ENCODE peak calls at places on chromosome 19, in four cellular contexts. K, Q, C and M are unnamed samples.

GRCh38 chr19:40565910-40566495 is 10.7 kb upstream of the SHKBP1 start:
- DNase-seq in K (no peak), Q (no peak), C (no peak), M (no peak)

GRCh38 chr19:54661846-54662489 is 817 bp upstream of the LILRB4 start:
- DNase-seq in K (no peak), Q (no peak), C (no peak), M (no peak)

GRCh38 chr19:12314553-12314952 is 18.9 kb downstream of the ZNF563 start:
- DNase-seq in K (peak; percentile 85), Q (no peak), C (no peak), M (no peak)

GRCh38 chr19:35351441-35352176 is 3.9 kb downstream of the FFAR1 start:
- DNase-seq in K (no peak), Q (no peak), C (no peak), M (no peak)

GRCh38 chr19:4140237-4140711 is 13.2 kb upstream of the CREB3L3 start:
- DNase-seq in K (peak; percentile 70), Q (peak; percentile 78), C (peak; percentile 88), M (no peak)

GRCh38 chr19:16902545-16902944 is 13.7 kb downstream of the F2RL3 start:
- DNase-seq in K (no peak), Q (no peak), C (no peak), M (no peak)

GRCh38 chr19:15399635-15400034 is 19.2 kb downstream of the AKAP8L start:
- DNase-seq in K (no peak), Q (no peak), C (no peak), M (no peak)

GRCh38 chr19:42197375-42197817 is 20.1 kb downstream of the DEDD2 start:
- DNase-seq in K (no peak), Q (no peak), C (no peak), M (no peak)

GRCh38 chr19:3983936-3984583 is 1.2 kb downstream of the EEF2 start:
- DNase-seq in K (no peak), Q (peak; percentile 53), C (no peak), M (no peak)

GRCh38 chr19:37304190-37304883 is 66.6 kb upstream of the ZNF527 start:
- DNase-seq in K (no peak), Q (peak; percentile 36), C (no peak), M (no peak)

GRCh38 chr19:51808333-51808986 is 13.5 kb downstream of the FPR3 start:
- DNase-seq in K (peak; percentile 66), Q (no peak), C (no peak), M (no peak)

GRCh38 chr19:4830768-4831265 is 695 bp downstream of the TICAM1 start:
- DNase-seq in K (no peak), Q (peak; percentile 29), C (no peak), M (no peak)

GRCh38 chr19:8320564-8321066 is 560 bp downstream of the NDUFA7 start:
- DNase-seq in K (peak; percentile 25), Q (no peak), C (no peak), M (no peak)

GRCh38 chr19:6521718-6522646 is 8.8 kb upstream of the TNFSF9 start:
- DNase-seq in K (no peak), Q (peak; percentile 64), C (no peak), M (peak; percentile 95)

GRCh38 chr19:13262450-13262849 is 112.2 kb downstream of the IER2 start:
- DNase-seq in K (peak; percentile 38), Q (peak; percentile 61), C (peak; percentile 43), M (no peak)

GRCh38 chr19:7356899-7357627 is 8.3 kb downstream of the ARHGEF18 start:
- DNase-seq in K (no peak), Q (no peak), C (no peak), M (no peak)

GRCh38 chr19:12937243-12938053 is 961 bp upstream of the CALR start:
- DNase-seq in K (peak; percentile 43), Q (peak; percentile 15), C (no peak), M (no peak)

GRCh38 chr19:4916292-4917082 is 7.2 kb downstream of the UHRF1 start:
- DNase-seq in K (no peak), Q (no peak), C (no peak), M (no peak)

GRCh38 chr19:10876459-10877240 is 5.3 kb downstream of the CARM1 start:
- DNase-seq in K (no peak), Q (no peak), C (no peak), M (peak; percentile 79)

GRCh38 chr19:12834976-12835757 is 788 bp upstream of the RTBDN start:
- DNase-seq in K (no peak), Q (peak; percentile 79), C (no peak), M (no peak)

GRCh38 chr19:3269972-3270667 is 45.7 kb downstream of the CELF5 start:
- DNase-seq in K (no peak), Q (no peak), C (no peak), M (no peak)

GRCh38 chr19:14467816-14468215 is 7.3 kb downstream of the PTGER1 start:
- DNase-seq in K (no peak), Q (peak; percentile 54), C (no peak), M (no peak)

GRCh38 chr19:29062486-29063435 is 150.2 kb downstream of the UQCRFS1 start:
- DNase-seq in K (no peak), Q (no peak), C (no peak), M (no peak)

GRCh38 chr19:46660008-46660517 is 919 bp downstream of the DACT3 start:
- DNase-seq in K (no peak), Q (peak; percentile 59), C (no peak), M (no peak)

GRCh38 chr19:15101479-15102082 is 5.6 kb upstream of the SYDE1 start:
- DNase-seq in K (peak; percentile 52), Q (peak; percentile 60), C (no peak), M (no peak)

GRCh38 chr19:55220525-55220924 is 8.0 kb downstream of the TMEM86B start:
- DNase-seq in K (no peak), Q (peak; percentile 57), C (no peak), M (no peak)

GRCh38 chr19:21321996-21322395 is 7.2 kb downstream of the ZNF708 start:
- DNase-seq in K (no peak), Q (no peak), C (no peak), M (no peak)

GRCh38 chr19:49165111-49165750 is 7.6 kb downstream of the TRPM4 start:
- DNase-seq in K (no peak), Q (no peak), C (no peak), M (no peak)

GRCh38 chr19:41106177-41106576 is 8.1 kb upstream of the CYP2F1 start:
- DNase-seq in K (no peak), Q (no peak), C (no peak), M (no peak)

GRCh38 chr19:53254451-53255341 is at the start of gene ZNF677:
- DNase-seq in K (no peak), Q (peak; percentile 58), C (no peak), M (no peak)

GRCh38 chr19:13997637-13997962 is 8.5 kb downstream of the RFX1 start:
- DNase-seq in K (no peak), Q (no peak), C (no peak), M (no peak)

GRCh38 chr19:45824041-45824471 is 8.9 kb upstream of the RSPH6A start:
- DNase-seq in K (no peak), Q (no peak), C (no peak), M (no peak)

GRCh38 chr19:772730-773436 is 22.0 kb downstream of the MISP start:
- DNase-seq in K (no peak), Q (no peak), C (no peak), M (no peak)

DNA sequence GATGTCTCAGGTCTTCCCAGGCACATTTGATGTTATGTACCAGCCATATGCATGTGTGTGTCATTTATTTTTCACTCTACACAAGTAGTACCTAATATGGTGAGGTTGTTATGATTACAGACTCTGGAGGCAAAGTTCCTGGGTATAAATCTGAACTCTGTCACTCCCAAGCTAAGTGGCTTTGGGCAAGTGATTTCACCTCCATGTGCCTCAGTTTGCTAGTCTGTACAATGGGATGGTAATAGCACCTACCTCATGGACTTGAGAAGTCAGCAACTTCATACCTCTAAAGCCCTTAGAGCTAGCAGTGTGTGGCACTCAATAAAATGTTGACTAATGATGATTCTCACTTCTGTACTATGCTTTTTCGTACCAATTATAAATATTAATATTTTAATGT is 3.9 kb upstream of the CATSPERG start:
- DNase-seq in K (no peak), Q (no peak), C (no peak), M (no peak)
- TF ChIP-seq CHD2 in K (no peak), Q (no peak), C (no peak), M (no peak)

GRCh38 chr19:34184880-34185491 is 12.7 kb downstream of the LSM14A start:
- DNase-seq in K (no peak), Q (no peak), C (no peak), M (no peak)
- TF ChIP-seq KDM1A in K (no peak), Q (no peak), C (no peak), M (no peak)

DNA sequence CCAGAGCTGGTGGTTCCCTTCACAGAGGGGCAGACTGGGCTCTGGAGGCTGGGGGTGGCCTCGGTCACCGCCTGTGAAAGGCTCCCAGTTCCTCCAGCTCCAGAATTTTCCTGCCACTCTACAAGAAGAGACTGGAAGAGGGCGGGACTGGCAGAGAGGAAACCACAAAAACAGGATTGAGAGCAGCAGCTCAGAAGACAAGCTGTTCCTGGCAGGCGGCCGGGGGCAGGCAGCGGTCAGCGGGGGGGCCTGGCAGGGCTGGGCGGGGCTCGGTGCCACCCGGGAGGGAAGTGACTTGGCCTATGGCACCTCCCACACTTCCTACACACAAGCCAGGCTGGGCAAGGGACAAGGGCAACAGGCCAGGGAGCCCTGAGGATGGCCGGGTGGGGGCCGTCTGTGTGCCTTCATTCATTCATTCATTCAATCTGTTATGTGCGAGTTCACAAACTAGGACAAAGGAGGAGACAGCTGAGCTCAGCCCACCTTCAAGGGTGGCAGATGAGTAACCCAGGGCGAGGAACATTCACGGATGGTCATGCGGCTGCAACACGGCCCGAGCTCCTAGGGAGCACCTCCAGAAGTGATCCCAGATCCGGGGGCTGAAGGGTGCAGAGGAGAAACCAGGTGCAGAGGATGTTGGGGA is 16.9 kb upstream of the BTBD2 start:
- DNase-seq in K (no peak), Q (no peak), C (peak; percentile 59), M (no peak)
- TF ChIP-seq BHLHE40 in K (no peak), Q (no peak), C (no peak), M (no peak)

DNA sequence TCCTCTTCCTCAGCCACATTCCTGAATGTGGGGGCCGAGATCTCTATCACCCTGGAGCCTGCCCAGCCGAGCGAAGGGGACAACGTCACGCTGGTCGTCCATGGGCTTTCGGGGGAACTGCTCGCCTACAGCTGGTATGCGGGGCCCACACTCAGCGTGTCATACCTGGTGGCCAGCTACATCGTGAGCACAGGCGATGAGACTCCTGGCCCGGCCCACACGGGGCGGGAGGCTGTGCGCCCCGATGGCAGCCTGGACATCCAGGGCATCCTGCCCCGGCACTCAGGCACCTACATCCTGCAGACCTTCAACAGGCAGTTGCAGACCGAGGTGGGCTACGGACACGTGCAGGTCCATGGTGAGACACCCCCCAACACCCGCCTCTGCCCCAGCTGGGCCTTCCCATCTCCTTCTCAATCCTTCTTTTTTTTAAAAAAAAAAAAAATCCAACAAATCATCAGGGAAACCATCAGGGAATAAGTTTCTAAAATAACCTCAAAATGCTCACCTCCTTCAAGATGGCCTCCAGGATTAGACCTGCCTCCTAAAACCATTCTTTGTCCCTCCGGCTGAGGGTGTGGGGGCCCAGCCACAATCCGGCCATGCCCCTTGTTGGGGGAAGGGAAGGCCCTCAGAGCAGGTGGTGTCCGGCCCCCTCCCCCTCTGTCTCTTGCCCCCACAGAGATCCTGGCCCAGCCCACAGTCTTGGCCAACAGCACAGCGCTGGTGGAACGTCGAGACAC is 4.6 kb downstream of the CEACAM16 start:
- DNase-seq in K (no peak), Q (no peak), C (no peak), M (no peak)
- TF ChIP-seq CHD2 in K (no peak), Q (no peak), C (no peak), M (no peak)

DNA sequence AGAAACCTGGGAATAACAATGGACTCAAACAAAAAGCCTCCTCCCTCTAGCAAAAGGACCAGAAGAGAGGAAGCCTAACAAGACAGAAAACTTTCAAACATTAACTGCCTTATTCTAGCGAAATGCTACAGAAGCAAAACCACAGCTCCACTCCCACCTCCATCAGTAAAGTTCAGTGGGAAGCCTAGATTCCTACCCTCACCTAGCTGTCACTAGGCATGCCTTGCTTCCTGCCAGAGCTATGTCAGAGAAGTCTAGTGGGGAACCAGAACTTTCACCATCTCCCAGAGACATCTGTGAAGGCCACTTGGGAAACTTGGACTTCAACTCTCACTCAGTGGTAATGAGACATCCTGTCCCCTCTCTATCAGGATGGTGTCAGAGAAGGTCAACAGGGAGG is 37.1 kb downstream of the DPY19L3 start:
- DNase-seq in K (no peak), Q (no peak), C (no peak), M (no peak)
- TF ChIP-seq KDM1A in K (no peak), Q (no peak), C (no peak), M (no peak)